ENCODE peak calls at places on chromosome 13, in nine cellular contexts. U, S, Y, E, H, X, T, J and R are unnamed samples.

GRCh38 chr13:75347925-75348324 is 134.0 kb downstream of the TBC1D4 start:
- DNase-seq in J (no peak), Y (no peak), T (no peak), H (no peak), U (no peak), X (no peak), S (no peak), E (no peak), R (no peak)

GRCh38 chr13:99572921-99573320 is 71.6 kb downstream of the TM9SF2 start:
- DNase-seq in X (peak), U (no peak), Y (no peak), J (no peak), E (no peak), S (no peak), H (no peak), T (no peak), R (no peak)

GRCh38 chr13:80901111-80902014 is 560.4 kb upstream of the SPRY2 start:
- DNase-seq in E (no peak), X (no peak), Y (no peak), J (no peak), H (no peak), U (no peak), S (no peak), T (no peak), R (no peak)

GRCh38 chr13:99758465-99759162 is 213.0 kb downstream of the ZIC5 start:
- DNase-seq in S (no peak), X (no peak), U (no peak), T (no peak), E (no peak), H (no peak), Y (no peak), J (no peak), R (no peak)

GRCh38 chr13:46385946-46386345 is 1.1 kb downstream of the RUBCNL start:
- DNase-seq in T (no peak), J (no peak), S (no peak), E (no peak), Y (no peak), U (no peak), X (no peak), H (no peak), R (peak)

GRCh38 chr13:95536629-95537241 is 15.8 kb upstream of the CLDN10 start:
- DNase-seq in H (no peak), E (peak), T (no peak), S (peak), Y (no peak), U (peak), X (peak), J (no peak), R (peak)

GRCh38 chr13:66461021-66461420 is 769.1 kb downstream of the PCDH9 start:
- DNase-seq in H (no peak), J (no peak), T (no peak), E (peak), X (no peak), Y (no peak), S (peak), U (no peak), R (no peak)

GRCh38 chr13:77372275-77372674 is 45.4 kb upstream of the MYCBP2 start:
- DNase-seq in J (no peak), Y (no peak), S (peak), E (peak), U (no peak), H (no peak), X (no peak), T (no peak), R (no peak)

GRCh38 chr13:20441879-20442278 is 83.8 kb downstream of the CRYL1 start:
- DNase-seq in T (no peak), E (no peak), Y (no peak), H (no peak), S (no peak), J (no peak), U (peak), X (no peak), R (no peak)

GRCh38 chr13:33285420-33286124 is at the start of gene STARD13:
- DNase-seq in J (no peak), H (peak), E (peak), S (peak), X (peak), Y (peak), T (peak), U (peak), R (peak)

GRCh38 chr13:42969558-42970172 is 22.4 kb downstream of the EPSTI1 start:
- DNase-seq in T (peak), J (peak), H (peak), Y (peak), X (peak), E (peak), S (peak), U (no peak), R (peak)

GRCh38 chr13:69108486-69108885 is 999.1 kb upstream of the ATXN8OS start:
- DNase-seq in J (no peak), S (no peak), X (no peak), Y (no peak), U (no peak), T (no peak), H (no peak), E (no peak), R (no peak)

GRCh38 chr13:36767276-36767675 is 51.7 kb upstream of the RFXAP start:
- DNase-seq in H (no peak), J (no peak), Y (no peak), X (no peak), U (no peak), E (no peak), T (no peak), S (no peak), R (no peak)

GRCh38 chr13:105291987-105292386 is 1243.5 kb downstream of the EFNB2 start:
- DNase-seq in Y (no peak), T (no peak), S (no peak), U (no peak), J (no peak), E (no peak), H (no peak), X (no peak), R (peak)

GRCh38 chr13:51258612-51259358 is 36.6 kb downstream of the FAM124A start:
- DNase-seq in H (no peak), Y (no peak), E (no peak), S (no peak), X (no peak), T (no peak), J (no peak), U (no peak), R (no peak)

GRCh38 chr13:98557934-98558630 is 18.8 kb downstream of the STK24 start:
- DNase-seq in T (no peak), Y (no peak), H (no peak), S (peak), X (no peak), E (no peak), J (no peak), U (no peak), R (no peak)

GRCh38 chr13:45119469-45119989 is 781 bp upstream of the GTF2F2 start:
- DNase-seq in H (no peak), J (peak), X (no peak), Y (no peak), S (peak), T (no peak), E (peak), U (no peak), R (peak)

GRCh38 chr13:37618554-37618953 is 20.0 kb upstream of the POSTN start:
- DNase-seq in E (peak), Y (no peak), U (peak), X (peak), H (no peak), J (no peak), S (peak), T (no peak), R (no peak)

GRCh38 chr13:92838786-92839185 is 387.8 kb upstream of the GPC6 start:
- DNase-seq in S (peak), T (no peak), E (peak), X (peak), J (no peak), H (no peak), Y (no peak), U (peak), R (peak)

GRCh38 chr13:80598189-80598588 is 257.3 kb upstream of the SPRY2 start:
- DNase-seq in H (no peak), T (no peak), S (no peak), U (no peak), J (no peak), E (no peak), X (no peak), Y (no peak), R (no peak)

GRCh38 chr13:26719356-26719945 is 41.1 kb downstream of the GPR12 start:
- DNase-seq in H (no peak), X (no peak), J (no peak), U (no peak), E (no peak), T (no peak), S (peak), Y (no peak), R (no peak)

GRCh38 chr13:29105779-29106178 is 285.6 kb downstream of the MTUS2 start:
- DNase-seq in T (no peak), J (no peak), X (no peak), U (no peak), H (no peak), S (no peak), E (no peak), Y (no peak), R (no peak)

GRCh38 chr13:32791545-32792172 is 205.4 kb downstream of the PDS5B start:
- DNase-seq in X (no peak), E (no peak), Y (no peak), U (no peak), H (no peak), J (no peak), T (no peak), S (peak), R (no peak)

GRCh38 chr13:47039106-47039505 is 142.3 kb upstream of the HTR2A start:
- DNase-seq in T (no peak), X (peak), S (peak), E (peak), Y (no peak), J (no peak), U (peak), H (no peak), R (no peak)

GRCh38 chr13:31914843-31915242 is 116.7 kb upstream of the FRY start:
- DNase-seq in H (no peak), J (no peak), Y (no peak), U (no peak), T (no peak), X (no peak), E (no peak), S (no peak), R (no peak)

GRCh38 chr13:97241761-97242160 is 19.6 kb downstream of the MBNL2 start:
- DNase-seq in E (no peak), X (no peak), T (no peak), J (no peak), H (no peak), S (no peak), Y (no peak), U (no peak), R (no peak)

GRCh38 chr13:96824110-96824509 is 170.2 kb downstream of the OXGR1 start:
- DNase-seq in X (no peak), S (no peak), Y (no peak), J (no peak), T (no peak), E (no peak), H (no peak), U (no peak), R (no peak)

GRCh38 chr13:41765813-41766212 is 195.1 kb downstream of the VWA8 start:
- DNase-seq in J (no peak), X (no peak), Y (no peak), H (no peak), T (no peak), U (no peak), S (no peak), E (no peak), R (no peak)

GRCh38 chr13:112825875-112826274 is 136.0 kb downstream of the ATP11A start:
- DNase-seq in H (no peak), S (no peak), J (no peak), T (no peak), E (no peak), Y (no peak), U (no peak), X (no peak), R (no peak)

GRCh38 chr13:50726164-50726563 is 117.3 kb downstream of the DLEU7 start:
- DNase-seq in U (no peak), E (no peak), J (no peak), X (no peak), T (no peak), S (no peak), Y (no peak), H (no peak), R (no peak)

GRCh38 chr13:73576291-73576690 is 517.5 kb downstream of the KLF5 start:
- DNase-seq in Y (no peak), J (no peak), T (no peak), E (no peak), S (no peak), U (no peak), X (no peak), H (no peak), R (no peak)